ENCODE peak calls at places on chromosomes 12 and 14, in nine cellular contexts. D is upper lobe of left lung; Q is SK-N-SH; N is stomach; R is CD8-positive, alpha-beta T cell; S is right lobe of liver; O is CD4-positive, alpha-beta memory T cell; C is Panc1; W is aorta. K is an unnamed sample. For H3K4me1, the result is how much of the 10 kb centered on the place peaks cover.

GRCh38 chr12:91226951-91227350 is 44.3 kb upstream of the DCN start:
- DNase-seq in D (no peak), Q (no peak), N (no peak), R (no peak), S (no peak), O (no peak), C (no peak), W (no peak), K (no peak)

GRCh38 chr12:19826988-19827550 is 387.8 kb downstream of the AEBP2 start:
- DNase-seq in D (no peak), Q (no peak), N (no peak), R (no peak), S (no peak), O (no peak), C (no peak), W (no peak), K (no peak)

GRCh38 chr12:28253175-28253641 is 63.0 kb downstream of the CCDC91 start:
- DNase-seq in D (no peak), Q (no peak), N (no peak), R (no peak), S (no peak), O (peak), C (no peak), W (no peak), K (no peak)

GRCh38 chr14:99546230-99546879 is 57.7 kb downstream of the CCDC85C start:
- DNase-seq in D (no peak), Q (peak), N (no peak), R (no peak), S (no peak), O (no peak), C (no peak), W (no peak), K (no peak)

GRCh38 chr12:126601184-126602170 is 1536.2 kb downstream of the AACS start:
- DNase-seq in D (no peak), Q (no peak), N (no peak), R (no peak), S (no peak), O (no peak), C (no peak), W (no peak), K (no peak)

GRCh38 chr12:42587564-42588307 is 1.8 kb downstream of the PRICKLE1 start:
- DNase-seq in D (no peak), Q (no peak), N (no peak), R (no peak), S (no peak), O (no peak), C (no peak), W (no peak), K (no peak)

GRCh38 chr14:47715330-47715729 is 39.9 kb upstream of the MDGA2 start:
- DNase-seq in D (no peak), Q (no peak), N (no peak), R (no peak), S (no peak), O (no peak), C (no peak), W (no peak), K (no peak)

GRCh38 chr14:59055439-59056045 is 132.9 kb upstream of the DAAM1 start:
- DNase-seq in D (no peak), Q (peak), N (peak), R (no peak), S (no peak), O (no peak), C (peak), W (no peak), K (peak)

GRCh38 chr12:52552055-52552454 is 890 bp downstream of the KRT71 start:
- DNase-seq in D (no peak), Q (no peak), N (no peak), R (no peak), S (no peak), O (no peak), C (no peak), W (peak), K (peak)

GRCh38 chr12:106301611-106302321 is 767 bp upstream of the TCP11L2 start:
- DNase-seq in D (peak), Q (peak), N (peak), R (peak), S (peak), O (peak), C (no peak), W (peak), K (peak)

GRCh38 chr12:121494093-121494787 is 86.6 kb downstream of the KDM2B start:
- DNase-seq in D (peak), Q (peak), N (peak), R (peak), S (peak), O (peak), C (peak), W (peak), K (no peak)

GRCh38 chr14:39988939-39989338 is 556.7 kb upstream of the FBXO33 start:
- DNase-seq in D (no peak), Q (no peak), N (no peak), R (no peak), S (no peak), O (no peak), C (peak), W (no peak), K (no peak)

GRCh38 chr12:57772429-57773322 is at the start of gene EEF1AKMT3:
- DNase-seq in D (peak), Q (peak), N (peak), R (no peak), S (peak), O (no peak), C (no peak), W (peak), K (peak)

GRCh38 chr12:41485203-41485602 is 297.1 kb downstream of the PDZRN4 start:
- DNase-seq in D (no peak), Q (no peak), N (no peak), R (no peak), S (no peak), O (no peak), C (no peak), W (no peak), K (no peak)

GRCh38 chr12:114440450-114441383 is 34.8 kb upstream of the TBX5 start:
- DNase-seq in D (no peak), Q (no peak), N (no peak), R (no peak), S (no peak), O (no peak), C (no peak), W (no peak), K (no peak)

GRCh38 chr12:29200586-29200985 is 51.5 kb downstream of the FAR2 start:
- DNase-seq in D (no peak), Q (no peak), N (no peak), R (no peak), S (no peak), O (no peak), C (no peak), W (no peak), K (no peak)

GRCh38 chr12:102426599-102427541 is 53.5 kb downstream of the IGF1 start:
- DNase-seq in D (no peak), Q (no peak), N (no peak), R (no peak), S (no peak), O (no peak), C (no peak), W (peak), K (no peak)

GRCh38 chr14:66233571-66233970 is 252.6 kb upstream of the CCDC196 start:
- DNase-seq in D (no peak), Q (peak), N (no peak), R (no peak), S (no peak), O (no peak), C (no peak), W (no peak), K (no peak)

GRCh38 chr12:18926188-18926587 is 188.3 kb downstream of the CAPZA3 start:
- DNase-seq in D (no peak), Q (no peak), N (no peak), R (no peak), S (no peak), O (no peak), C (no peak), W (no peak), K (no peak)

GRCh38 chr12:100153131-100153530 is 10.5 kb upstream of the BLTP3B start:
- DNase-seq in D (no peak), Q (no peak), N (no peak), R (no peak), S (no peak), O (no peak), C (no peak), W (no peak), K (no peak)

GRCh38 chr12:132908145-132909029 is 21.0 kb upstream of the CHFR start:
- DNase-seq in D (peak), Q (peak), N (peak), R (peak), S (peak), O (peak), C (no peak), W (peak), K (peak)

GRCh38 chr12:42255221-42255874 is 17.3 kb upstream of the YAF2 start:
- DNase-seq in D (no peak), Q (no peak), N (no peak), R (no peak), S (no peak), O (no peak), C (no peak), W (no peak), K (no peak)

GRCh38 chr14:93023039-93023438 is 92.7 kb downstream of the ITPK1 start:
- DNase-seq in D (no peak), Q (peak), N (no peak), R (no peak), S (no peak), O (no peak), C (no peak), W (no peak), K (no peak)

GRCh38 chr12:123533672-123534643 is at the start of gene RILPL1:
- DNase-seq in D (peak), Q (peak), N (peak), R (peak), S (peak), O (no peak), C (no peak), W (peak), K (peak)

GRCh38 chr12:93176166-93176565 is 201.6 kb upstream of the NUDT4 start:
- DNase-seq in D (no peak), Q (no peak), N (no peak), R (no peak), S (no peak), O (no peak), C (no peak), W (no peak), K (no peak)

GRCh38 chr12:97575792-97576191 is 113.2 kb downstream of the RMST start:
- DNase-seq in D (no peak), Q (no peak), N (no peak), R (no peak), S (no peak), O (no peak), C (no peak), W (no peak), K (no peak)

GRCh38 chr12:107655281-107656065 is 30.1 kb upstream of the PWP1 start:
- DNase-seq in D (no peak), Q (peak), N (no peak), R (no peak), S (no peak), O (no peak), C (no peak), W (no peak), K (no peak)

GRCh38 chr14:104138098-104138890 is at the start of gene KIF26A:
- DNase-seq in D (no peak), Q (peak), N (no peak), R (no peak), S (peak), O (no peak), C (no peak), W (peak), K (no peak)

GRCh38 chr14:79735121-79735520 is 476.2 kb downstream of the DIO2 start:
- DNase-seq in D (no peak), Q (no peak), N (no peak), R (no peak), S (no peak), O (no peak), C (no peak), W (no peak), K (no peak)

GRCh38 chr12:124992874-124993567 is 424 bp upstream of the BRI3BP start:
- DNase-seq in D (peak), Q (peak), N (peak), R (peak), S (peak), O (peak), C (peak), W (no peak), K (no peak)

GRCh38 chr14:101719708-101720107 is 41.8 kb upstream of the PPP2R5C start:
- DNase-seq in D (peak), Q (no peak), N (peak), R (no peak), S (no peak), O (no peak), C (no peak), W (no peak), K (no peak)

GRCh38 chr12:47763481-47764344 is 5.0 kb upstream of the RAPGEF3 start:
- DNase-seq in D (no peak), Q (no peak), N (no peak), R (no peak), S (no peak), O (no peak), C (no peak), W (no peak), K (no peak)

GRCh38 chr14:94396628-94397210 is 8.3 kb upstream of the SERPINA1 start:
- DNase-seq in D (no peak), Q (no peak), N (no peak), R (no peak), S (no peak), O (no peak), C (no peak), W (no peak), K (no peak)

GRCh38 chr14:94394594-94395305 is 6.3 kb upstream of the SERPINA1 start:
- DNase-seq in D (peak), Q (no peak), N (no peak), R (no peak), S (peak), O (no peak), C (no peak), W (peak), K (peak)

GRCh38 chr14:94394025-94394493 is 5.7 kb upstream of the SERPINA1 start:
- DNase-seq in D (no peak), Q (no peak), N (no peak), R (no peak), S (peak), O (no peak), C (no peak), W (no peak), K (no peak)

GRCh38 chr14:94395900-94396574 is 7.6 kb upstream of the SERPINA1 start:
- DNase-seq in D (peak), Q (no peak), N (peak), R (no peak), S (peak), O (no peak), C (no peak), W (no peak), K (no peak)

DNA sequence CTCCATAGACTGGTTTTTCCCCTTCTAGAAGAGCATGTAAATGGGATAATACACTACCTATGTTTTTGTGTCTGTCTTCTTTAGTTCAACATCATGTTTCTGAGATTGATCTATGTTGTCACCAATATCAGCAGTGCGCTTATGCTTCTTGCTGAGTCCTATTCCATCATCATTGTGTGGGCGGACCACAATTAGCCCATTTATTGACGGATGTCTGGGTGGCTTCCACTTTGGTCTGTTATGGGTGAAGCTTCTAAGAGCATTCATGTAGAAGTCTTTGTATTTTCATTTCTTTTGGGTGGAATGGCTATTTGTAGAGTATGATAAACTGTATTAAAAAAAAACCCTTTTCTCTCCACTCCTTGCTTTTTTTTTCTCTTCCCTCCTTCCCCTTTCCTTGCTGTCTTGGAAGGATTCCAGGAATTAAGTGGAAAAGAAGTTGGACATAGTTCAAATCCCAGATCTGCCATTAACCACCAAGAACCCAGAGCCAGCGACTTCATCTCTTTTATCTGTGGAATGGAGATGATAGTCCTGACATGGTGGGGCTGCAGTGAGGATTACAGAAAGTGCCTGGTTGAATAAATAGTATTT is 7.0 kb upstream of the SERPINA1 start:
- DNase-seq in D (no peak), Q (no peak), N (no peak), R (no peak), S (no peak), O (no peak), C (no peak), W (no peak), K (no peak)
- H3K27ac ChIP-seq in D (peak), Q (no peak), N (no peak), R (no peak), S (peak), O (no peak), C (no peak), W (no peak), K (no peak)

DNA sequence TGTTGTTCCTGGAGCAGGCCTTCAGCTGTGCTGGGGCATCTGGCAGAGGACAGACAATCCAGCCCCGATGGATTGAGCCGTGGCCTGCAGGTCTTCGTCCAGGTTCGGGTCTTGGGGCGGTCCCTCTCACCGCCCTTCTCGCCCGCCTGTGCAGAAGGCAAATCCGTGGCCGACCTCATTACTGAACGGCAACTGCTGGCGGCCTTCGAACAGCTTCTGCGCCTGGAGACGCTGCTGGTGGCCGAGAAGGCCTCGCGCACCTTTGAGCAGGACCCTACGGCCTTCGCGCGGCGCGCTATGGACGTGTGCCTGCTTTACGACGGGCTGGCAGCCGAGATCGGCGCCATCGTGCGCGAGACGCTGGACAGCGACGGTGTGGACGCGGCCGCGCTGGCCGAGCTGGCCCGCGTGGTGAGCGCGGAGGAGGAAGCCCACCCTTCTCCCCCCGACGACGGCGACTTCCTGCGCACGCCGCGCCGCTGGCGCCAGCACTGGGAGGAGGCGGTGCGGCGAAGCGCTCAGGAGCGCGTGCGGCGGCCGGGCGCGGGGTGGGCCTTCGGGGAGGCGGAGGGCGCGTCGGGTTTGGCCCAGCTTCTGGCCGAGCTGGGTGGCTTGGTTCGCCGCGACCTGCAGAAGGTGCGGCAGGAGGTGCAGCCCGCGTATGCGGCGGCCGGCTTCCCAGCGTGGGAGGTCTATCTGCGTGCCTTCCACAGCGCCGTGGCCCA is 7.6 kb downstream of the EXOC3L4 start:
- DNase-seq in D (no peak), Q (no peak), N (no peak), R (no peak), S (peak), O (no peak), C (no peak), W (no peak), K (no peak)
- H3K4me3 ChIP-seq in D (no peak), Q (no peak), N (no peak), R (no peak), S (peak), O (no peak), C (no peak), W (no peak), K (no peak)

GRCh38 chr14:64931123-64931522 is 11.4 kb downstream of the GPX2 start:
- DNase-seq in D (no peak), Q (no peak), N (no peak), R (no peak), S (no peak), O (no peak), C (no peak), W (no peak), K (no peak)

GRCh38 chr14:64928239-64929002 is 14.1 kb downstream of the GPX2 start:
- DNase-seq in D (no peak), Q (no peak), N (no peak), R (no peak), S (no peak), O (no peak), C (no peak), W (no peak), K (no peak)

GRCh38 chr14:64929003-64929337 is 13.6 kb downstream of the GPX2 start:
- DNase-seq in D (no peak), Q (no peak), N (no peak), R (no peak), S (no peak), O (no peak), C (no peak), W (no peak), K (no peak)

GRCh38 chr14:64932231-64932630 is 10.3 kb downstream of the GPX2 start:
- DNase-seq in D (no peak), Q (no peak), N (no peak), R (no peak), S (no peak), O (no peak), C (no peak), W (no peak), K (no peak)

DNA sequence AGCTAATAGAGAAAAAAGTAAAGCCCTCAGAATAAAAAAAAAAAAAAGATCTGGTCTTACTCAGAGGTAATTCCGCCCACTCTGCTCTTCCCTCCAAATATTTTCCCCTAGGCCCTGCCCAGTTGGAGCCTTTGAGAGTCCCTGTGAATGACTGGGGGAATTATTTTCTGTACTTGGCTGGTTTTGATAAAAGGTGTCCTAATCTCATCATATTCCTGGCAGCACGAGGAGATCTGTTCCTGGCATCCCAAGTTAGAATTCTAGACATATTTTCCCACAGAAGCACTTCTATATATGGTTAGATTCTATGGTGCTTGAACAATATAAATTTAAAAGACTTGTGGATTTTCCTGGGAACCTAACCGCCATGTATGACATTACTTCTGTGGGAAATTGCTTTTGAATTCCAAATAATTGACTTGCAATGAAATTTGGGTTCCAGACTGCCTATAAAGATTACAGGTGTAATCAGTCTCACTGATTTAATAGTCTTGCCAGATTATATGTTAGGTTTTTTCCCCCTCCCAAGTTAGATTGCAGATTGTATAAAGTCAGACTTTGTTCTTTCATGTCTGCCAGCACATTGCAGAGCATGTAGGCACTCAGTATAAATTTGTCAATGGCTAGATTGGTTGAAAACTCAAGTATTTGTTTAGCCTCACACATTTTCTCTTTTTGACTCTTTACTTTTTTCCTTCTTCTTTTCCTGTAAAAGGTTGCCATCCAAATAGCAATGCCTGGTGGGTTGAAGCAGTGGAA is 12.3 kb downstream of the GPX2 start:
- DNase-seq in D (no peak), Q (no peak), N (no peak), R (no peak), S (no peak), O (no peak), C (no peak), W (no peak), K (no peak)
- H3K4me1 ChIP-seq in D (under half), Q (under half), N (under half), R (half or more), S (under half), O (half or more), C (under half), W (under half), K (half or more)

GRCh38 chr12:65609359-65609771 is 214.9 kb upstream of the HMGA2 start:
- DNase-seq in D (no peak), Q (no peak), N (no peak), R (no peak), S (no peak), O (no peak), C (no peak), W (no peak), K (no peak)

GRCh38 chr12:65608319-65608916 is 215.9 kb upstream of the HMGA2 start:
- DNase-seq in D (no peak), Q (no peak), N (no peak), R (no peak), S (no peak), O (no peak), C (no peak), W (no peak), K (no peak)

GRCh38 chr12:65605019-65605418 is 219.3 kb upstream of the HMGA2 start:
- DNase-seq in D (no peak), Q (no peak), N (no peak), R (no peak), S (no peak), O (no peak), C (no peak), W (no peak), K (no peak)

GRCh38 chr12:65606008-65606766 is 218.1 kb upstream of the HMGA2 start:
- DNase-seq in D (no peak), Q (no peak), N (no peak), R (no peak), S (no peak), O (no peak), C (no peak), W (no peak), K (no peak)

GRCh38 chr12:65607271-65607880 is 216.9 kb upstream of the HMGA2 start:
- DNase-seq in D (no peak), Q (no peak), N (peak), R (no peak), S (no peak), O (no peak), C (no peak), W (no peak), K (no peak)
- H3K27ac ChIP-seq in D (no peak), Q (peak), N (no peak), R (no peak), S (no peak), O (no peak), C (no peak), W (no peak), K (no peak)

K was measured in tibial artery.